ENCODE peak calls at places on chromosomes 13 and 19, in four cellular contexts. One of them, this sample, is unnamed.

GRCh38 chr13:41354416-41354815 is 43.3 kb downstream of the NAA16 start:
- DNase-seq in neural progenitor cell: no peak
- DNase-seq in foreskin fibroblast: no peak
- DNase-seq in esophagus muscularis mucosa: no peak
- DNase-seq in this sample: no peak

GRCh38 chr13:100941377-100941776 is 266.8 kb upstream of the TMTC4 start:
- DNase-seq in esophagus muscularis mucosa: no peak
- DNase-seq in neural progenitor cell: no peak
- DNase-seq in foreskin fibroblast: no peak
- DNase-seq in this sample: no peak

GRCh38 chr13:103976371-103976770 is 910.2 kb upstream of the SLC10A2 start:
- DNase-seq in foreskin fibroblast: no peak
- DNase-seq in neural progenitor cell: no peak
- DNase-seq in esophagus muscularis mucosa: no peak
- DNase-seq in this sample: no peak

GRCh38 chr13:69496951-69497350 is 610.7 kb upstream of the ATXN8OS start:
- DNase-seq in esophagus muscularis mucosa: no peak
- DNase-seq in foreskin fibroblast: no peak
- DNase-seq in neural progenitor cell: no peak
- DNase-seq in this sample: no peak

GRCh38 chr19:38221919-38222828 is 1.8 kb downstream of the DPF1 start:
- DNase-seq in esophagus muscularis mucosa: no peak
- DNase-seq in neural progenitor cell: no peak
- DNase-seq in foreskin fibroblast: no peak
- DNase-seq in this sample: no peak

GRCh38 chr19:31519216-31519615 is 170.0 kb upstream of the TSHZ3 start:
- DNase-seq in neural progenitor cell: no peak
- DNase-seq in esophagus muscularis mucosa: peak; percentile 37
- DNase-seq in foreskin fibroblast: no peak
- DNase-seq in this sample: no peak

GRCh38 chr19:44576843-44577565 is 36.4 kb upstream of the IGSF23 start:
- DNase-seq in foreskin fibroblast: peak; percentile 46
- DNase-seq in neural progenitor cell: peak; percentile 58
- DNase-seq in esophagus muscularis mucosa: no peak
- DNase-seq in this sample: no peak

GRCh38 chr13:47929156-47929555 is 71.9 kb downstream of the SUCLA2 start:
- DNase-seq in esophagus muscularis mucosa: no peak
- DNase-seq in foreskin fibroblast: peak; percentile 52
- DNase-seq in neural progenitor cell: no peak
- DNase-seq in this sample: no peak

GRCh38 chr13:63184693-63185092 is 1769.0 kb upstream of the PCDH20 start:
- DNase-seq in neural progenitor cell: peak; percentile 40
- DNase-seq in foreskin fibroblast: peak; percentile 84
- DNase-seq in esophagus muscularis mucosa: no peak
- DNase-seq in this sample: no peak

GRCh38 chr19:48565090-48565489 is 13.1 kb downstream of the SULT2B1 start:
- DNase-seq in neural progenitor cell: no peak
- DNase-seq in esophagus muscularis mucosa: no peak
- DNase-seq in foreskin fibroblast: peak; percentile 77
- DNase-seq in this sample: no peak

GRCh38 chr19:42831221-42832019 is 48.1 kb downstream of the PSG1 start:
- DNase-seq in foreskin fibroblast: no peak
- DNase-seq in esophagus muscularis mucosa: no peak
- DNase-seq in neural progenitor cell: no peak
- DNase-seq in this sample: no peak

GRCh38 chr13:70457474-70457873 is 349.2 kb upstream of the KLHL1 start:
- DNase-seq in foreskin fibroblast: no peak
- DNase-seq in esophagus muscularis mucosa: no peak
- DNase-seq in neural progenitor cell: no peak
- DNase-seq in this sample: no peak

GRCh38 chr19:11737964-11738745 is 591 bp downstream of the ZNF823 start:
- DNase-seq in esophagus muscularis mucosa: no peak
- DNase-seq in neural progenitor cell: peak; percentile 71
- DNase-seq in foreskin fibroblast: peak; percentile 64
- DNase-seq in this sample: peak; percentile 32

GRCh38 chr19:18478545-18479311 is 40.8 kb upstream of the ISYNA1 start:
- DNase-seq in foreskin fibroblast: peak; percentile 92
- DNase-seq in esophagus muscularis mucosa: peak; percentile 96
- DNase-seq in neural progenitor cell: no peak
- DNase-seq in this sample: peak; percentile 73

GRCh38 chr19:33247441-33247819 is 21.8 kb upstream of the SLC7A10 start:
- DNase-seq in foreskin fibroblast: no peak
- DNase-seq in neural progenitor cell: no peak
- DNase-seq in esophagus muscularis mucosa: no peak
- DNase-seq in this sample: no peak

GRCh38 chr13:29991343-29991742 is 140.9 kb upstream of the UBL3 start:
- DNase-seq in neural progenitor cell: no peak
- DNase-seq in esophagus muscularis mucosa: no peak
- DNase-seq in foreskin fibroblast: peak; percentile 95
- DNase-seq in this sample: no peak

GRCh38 chr19:19205416-19206410 is 2.5 kb upstream of the NR2C2AP start:
- DNase-seq in esophagus muscularis mucosa: no peak
- DNase-seq in neural progenitor cell: no peak
- DNase-seq in foreskin fibroblast: no peak
- DNase-seq in this sample: no peak

GRCh38 chr19:45767410-45767880 is 1.6 kb downstream of the SIX5 start:
- DNase-seq in foreskin fibroblast: peak; percentile 96
- DNase-seq in neural progenitor cell: peak; percentile 88
- DNase-seq in esophagus muscularis mucosa: no peak
- DNase-seq in this sample: peak; percentile 55

GRCh38 chr13:99806671-99807070 is 164.9 kb downstream of the ZIC5 start:
- DNase-seq in foreskin fibroblast: peak; percentile 13
- DNase-seq in esophagus muscularis mucosa: no peak
- DNase-seq in neural progenitor cell: no peak
- DNase-seq in this sample: no peak

GRCh38 chr13:81487151-81487550 is 1146.2 kb upstream of the SPRY2 start:
- DNase-seq in neural progenitor cell: peak; percentile 76
- DNase-seq in foreskin fibroblast: no peak
- DNase-seq in esophagus muscularis mucosa: no peak
- DNase-seq in this sample: no peak

GRCh38 chr13:48491423-48492122 is 41.3 kb downstream of the RCBTB2 start:
- DNase-seq in foreskin fibroblast: peak; percentile 53
- DNase-seq in esophagus muscularis mucosa: no peak
- DNase-seq in neural progenitor cell: no peak
- DNase-seq in this sample: no peak

GRCh38 chr13:40383132-40383531 is 283.3 kb downstream of the FOXO1 start:
- DNase-seq in neural progenitor cell: no peak
- DNase-seq in foreskin fibroblast: peak; percentile 36
- DNase-seq in esophagus muscularis mucosa: no peak
- DNase-seq in this sample: no peak

GRCh38 chr19:17862711-17863519 is 3.2 kb downstream of the RPL18A start:
- DNase-seq in esophagus muscularis mucosa: no peak
- DNase-seq in neural progenitor cell: no peak
- DNase-seq in foreskin fibroblast: no peak
- DNase-seq in this sample: no peak

GRCh38 chr13:32984857-32985626 is 31.2 kb upstream of the KL start:
- DNase-seq in neural progenitor cell: no peak
- DNase-seq in esophagus muscularis mucosa: peak; percentile 42
- DNase-seq in foreskin fibroblast: no peak
- DNase-seq in this sample: no peak

GRCh38 chr19:58279925-58280316 is 1.2 kb downstream of the ZNF8 start:
- DNase-seq in foreskin fibroblast: no peak
- DNase-seq in neural progenitor cell: no peak
- DNase-seq in esophagus muscularis mucosa: no peak
- DNase-seq in this sample: no peak

GRCh38 chr13:50365683-50366391 is 350.6 kb downstream of the KCNRG start:
- DNase-seq in esophagus muscularis mucosa: peak; percentile 17
- DNase-seq in neural progenitor cell: no peak
- DNase-seq in foreskin fibroblast: peak; percentile 43
- DNase-seq in this sample: no peak

GRCh38 chr13:52405767-52406494 is at the start of gene THSD1:
- DNase-seq in esophagus muscularis mucosa: no peak
- DNase-seq in neural progenitor cell: peak; percentile 62
- DNase-seq in foreskin fibroblast: peak; percentile 80
- DNase-seq in this sample: no peak
- TF ChIP-seq CTCF in esophagus muscularis mucosa: no peak
- TF ChIP-seq CTCF in neural progenitor cell: no peak
- TF ChIP-seq CTCF in foreskin fibroblast: no peak
- TF ChIP-seq CTCF in this sample: no peak

GRCh38 chr19:2846180-2846935 is 5.1 kb downstream of the ZNF555 start:
- DNase-seq in esophagus muscularis mucosa: no peak
- DNase-seq in foreskin fibroblast: no peak
- DNase-seq in neural progenitor cell: no peak
- DNase-seq in this sample: no peak
- TF ChIP-seq CTCF in esophagus muscularis mucosa: no peak
- TF ChIP-seq CTCF in foreskin fibroblast: no peak
- TF ChIP-seq CTCF in neural progenitor cell: no peak
- TF ChIP-seq CTCF in this sample: no peak

GRCh38 chr19:5590865-5591154 is 23.1 kb upstream of the TINCR start:
- DNase-seq in esophagus muscularis mucosa: no peak
- DNase-seq in neural progenitor cell: no peak
- DNase-seq in foreskin fibroblast: no peak
- DNase-seq in this sample: no peak
- TF ChIP-seq CTCF in esophagus muscularis mucosa: no peak
- TF ChIP-seq CTCF in neural progenitor cell: no peak
- TF ChIP-seq CTCF in foreskin fibroblast: no peak
- TF ChIP-seq CTCF in this sample: no peak

GRCh38 chr19:7534531-7534980 is 961 bp upstream of the PNPLA6 start:
- DNase-seq in esophagus muscularis mucosa: peak; percentile 95
- DNase-seq in neural progenitor cell: peak; percentile 89
- DNase-seq in foreskin fibroblast: peak; percentile 93
- DNase-seq in this sample: peak; percentile 48
- TF ChIP-seq CTCF in esophagus muscularis mucosa: peak; percentile 37
- TF ChIP-seq CTCF in neural progenitor cell: peak; percentile 22
- TF ChIP-seq CTCF in foreskin fibroblast: peak; percentile 42
- TF ChIP-seq CTCF in this sample: no peak

GRCh38 chr19:51664997-51665396 is 18.4 kb upstream of the SIGLEC14 start:
- DNase-seq in foreskin fibroblast: peak; percentile 19
- DNase-seq in esophagus muscularis mucosa: no peak
- DNase-seq in neural progenitor cell: no peak
- DNase-seq in this sample: no peak
- TF ChIP-seq CTCF in foreskin fibroblast: peak; percentile 25
- TF ChIP-seq CTCF in esophagus muscularis mucosa: no peak
- TF ChIP-seq CTCF in neural progenitor cell: no peak
- TF ChIP-seq CTCF in this sample: no peak

GRCh38 chr19:35226748-35227147 is 1.8 kb downstream of the FAM187B start:
- DNase-seq in neural progenitor cell: no peak
- DNase-seq in foreskin fibroblast: no peak
- DNase-seq in esophagus muscularis mucosa: peak; percentile 68
- DNase-seq in this sample: no peak

GRCh38 chr19:35225951-35226350 is 2.6 kb downstream of the FAM187B start:
- DNase-seq in foreskin fibroblast: no peak
- DNase-seq in neural progenitor cell: no peak
- DNase-seq in esophagus muscularis mucosa: peak; percentile 60
- DNase-seq in this sample: no peak

GRCh38 chr19:35223084-35223790 is 5.3 kb downstream of the FAM187B start:
- DNase-seq in esophagus muscularis mucosa: peak; percentile 88
- DNase-seq in neural progenitor cell: no peak
- DNase-seq in foreskin fibroblast: no peak
- DNase-seq in this sample: no peak

GRCh38 chr19:35223856-35224505 is 4.6 kb downstream of the FAM187B start:
- DNase-seq in foreskin fibroblast: peak; percentile 84
- DNase-seq in neural progenitor cell: no peak
- DNase-seq in esophagus muscularis mucosa: peak; percentile 39
- DNase-seq in this sample: no peak

DNA sequence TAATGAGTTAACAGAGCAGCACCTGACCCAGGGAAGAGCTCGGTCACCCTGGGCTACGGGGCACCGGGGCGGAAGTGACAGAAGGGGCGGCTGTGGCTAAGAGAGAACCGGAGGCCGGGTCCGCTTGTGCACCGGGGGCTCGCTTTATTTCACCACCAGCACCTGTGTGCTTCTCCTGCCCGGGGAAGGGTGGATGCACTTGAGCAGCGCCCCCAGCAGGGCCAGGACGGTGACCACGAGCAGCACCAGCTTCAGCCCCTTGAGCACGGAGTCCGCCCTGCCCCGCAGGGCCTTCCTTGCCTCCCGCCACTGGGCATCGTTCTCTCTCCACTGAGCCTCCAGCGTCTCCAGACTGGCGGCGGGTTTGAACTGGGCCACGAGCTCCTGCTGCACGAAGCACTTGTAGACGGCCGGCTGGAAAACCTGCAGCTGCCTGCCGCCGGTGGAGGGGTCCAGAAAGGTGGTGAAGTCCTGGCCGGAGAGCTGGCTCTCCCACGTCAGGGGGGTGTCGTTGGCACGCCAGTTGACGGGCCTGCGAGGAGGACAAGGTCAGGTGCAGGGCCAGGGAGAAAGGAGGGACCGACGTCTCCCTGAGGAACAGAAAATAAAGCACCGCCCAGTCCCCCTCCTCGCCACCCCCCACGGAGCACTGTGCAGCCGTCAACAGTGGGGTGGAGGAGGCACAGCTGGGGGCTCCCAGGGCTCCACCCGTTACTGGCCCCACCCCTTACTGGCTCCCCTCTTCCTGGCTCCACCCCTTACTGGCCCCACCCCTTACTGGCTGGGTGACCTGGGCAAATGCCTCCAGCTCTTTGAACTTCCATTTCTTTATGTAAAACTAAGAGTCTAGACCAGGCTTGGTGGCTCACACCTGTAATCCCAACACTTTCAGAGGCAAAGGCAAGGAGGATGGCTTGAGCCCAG is 3.6 kb downstream of the FAM187B start:
- DNase-seq in neural progenitor cell: no peak
- DNase-seq in esophagus muscularis mucosa: peak; percentile 83
- DNase-seq in foreskin fibroblast: no peak
- DNase-seq in this sample: no peak
- TF ChIP-seq CTCF in neural progenitor cell: peak; percentile 9
- TF ChIP-seq CTCF in esophagus muscularis mucosa: no peak
- TF ChIP-seq CTCF in foreskin fibroblast: no peak
- TF ChIP-seq CTCF in this sample: no peak

DNA sequence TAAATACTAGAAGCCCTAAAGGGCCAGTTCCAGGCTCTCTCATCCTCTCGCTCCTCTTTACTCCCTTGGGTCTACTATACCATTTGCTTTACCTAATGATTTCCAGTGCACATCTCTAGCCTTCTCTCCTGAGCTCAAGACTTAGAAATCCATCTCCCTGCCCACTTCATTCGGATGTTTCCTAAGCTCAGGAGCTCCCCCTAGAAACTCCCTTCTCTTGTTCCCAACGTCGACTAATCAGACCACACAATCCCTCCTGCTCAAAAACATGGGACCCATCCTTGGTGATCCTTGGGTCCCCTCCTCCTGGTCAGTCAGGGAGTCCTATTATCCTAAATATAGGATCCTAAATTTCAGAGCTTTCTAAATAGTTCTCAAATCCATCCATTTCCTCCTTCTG is 21.1 kb upstream of the STK24 start:
- DNase-seq in esophagus muscularis mucosa: no peak
- DNase-seq in foreskin fibroblast: no peak
- DNase-seq in neural progenitor cell: peak; percentile 38
- DNase-seq in this sample: no peak
- TF ChIP-seq CTCF in esophagus muscularis mucosa: no peak
- TF ChIP-seq CTCF in foreskin fibroblast: peak; percentile 23
- TF ChIP-seq CTCF in neural progenitor cell: peak; percentile 38
- TF ChIP-seq CTCF in this sample: no peak

GRCh38 chr13:97512732-97513131 is 78.8 kb downstream of the RAP2A start:
- DNase-seq in neural progenitor cell: no peak
- DNase-seq in foreskin fibroblast: no peak
- DNase-seq in esophagus muscularis mucosa: no peak
- DNase-seq in this sample: no peak
- TF ChIP-seq CTCF in neural progenitor cell: no peak
- TF ChIP-seq CTCF in foreskin fibroblast: no peak
- TF ChIP-seq CTCF in esophagus muscularis mucosa: no peak
- TF ChIP-seq CTCF in this sample: no peak